ENCODE peak calls at places on chromosome 2, in ten cellular contexts. W is nephron progenitor cell; A is DMS53; G is COR-L47; O is cortex of kidney; T is A172; X is iris pigment epithelial cell; I is activated effector memory CD4-positive, alpha-beta T cell treated with Interleukin-2 at 50 U/mL for 16 hours; E is foreskin fibroblast; H is PC-9. L is an unnamed sample.

GRCh38 chr2:236168110-236169067 is at the start of gene GBX2:
- DNase-seq in W (peak; percentile 88), A (peak; percentile 79), G (no peak), O (no peak), T (peak; percentile 79), X (peak; percentile 41), I (no peak), E (peak; percentile 64), H (no peak), L (peak; percentile 91)

GRCh38 chr2:17918789-17919188 is 40.3 kb downstream of the KCNS3 start:
- DNase-seq in W (no peak), A (peak; percentile 65), G (peak; percentile 14), O (no peak), T (no peak), X (no peak), I (no peak), E (no peak), H (no peak), L (peak; percentile 8)

GRCh38 chr2:111037136-111037535 is 83.6 kb upstream of the BCL2L11 start:
- DNase-seq in W (no peak), A (no peak), G (no peak), O (no peak), T (no peak), X (no peak), I (no peak), E (no peak), H (no peak), L (peak; percentile 79)

GRCh38 chr2:156635646-156636045 is 199.5 kb downstream of the GPD2 start:
- DNase-seq in W (no peak), A (no peak), G (no peak), O (no peak), T (no peak), X (no peak), I (no peak), E (no peak), H (no peak), L (no peak)

GRCh38 chr2:26190369-26190768 is 17.5 kb downstream of the GAREM2 start:
- DNase-seq in W (no peak), A (no peak), G (no peak), O (no peak), T (no peak), X (no peak), I (no peak), E (no peak), H (no peak), L (no peak)

GRCh38 chr2:14517731-14518130 is 114.8 kb upstream of the LRATD1 start:
- DNase-seq in W (no peak), A (no peak), G (no peak), O (no peak), T (no peak), X (no peak), I (no peak), E (peak; percentile 75), H (no peak), L (peak; percentile 77)

GRCh38 chr2:23925702-23926288 is 1.1 kb downstream of the ATAD2B start:
- DNase-seq in W (no peak), A (peak; percentile 39), G (no peak), O (no peak), T (peak; percentile 67), X (peak; percentile 77), I (peak; percentile 50), E (peak; percentile 80), H (peak; percentile 33), L (peak; percentile 64)

GRCh38 chr2:11347403-11347965 is 3.0 kb upstream of the ROCK2 start:
- DNase-seq in W (no peak), A (no peak), G (no peak), O (no peak), T (no peak), X (no peak), I (no peak), E (no peak), H (no peak), L (peak; percentile 50)

GRCh38 chr2:101406867-101407266 is 19.6 kb upstream of the CREG2 start:
- DNase-seq in W (no peak), A (peak; percentile 57), G (no peak), O (no peak), T (peak; percentile 58), X (peak; percentile 93), I (no peak), E (peak; percentile 94), H (no peak), L (peak; percentile 28)